ENCODE peak calls at places on chromosomes 4 and X, in nine cellular contexts. One of them, this sample, is unnamed.
A peak's percentile ranks its signal among the peaks of the same experiment; 100 is the strongest.

GRCh38 chr4:100823066-100823992 is 305.5 kb upstream of the EMCN start:
- DNase-seq in psoas muscle: no peak
- DNase-seq in keratinocyte: peak; percentile 66
- DNase-seq in naive thymus-derived CD4-positive, alpha-beta T cell: no peak
- DNase-seq in colonic mucosa: no peak
- DNase-seq in CD4-positive, alpha-beta memory T cell: no peak
- DNase-seq in IMR-90: no peak
- DNase-seq in HCT116: peak; percentile 26
- DNase-seq in Peyer's patch: no peak
- DNase-seq in this sample: no peak

GRCh38 chrX:109843963-109844751 is 111.1 kb upstream of the ACSL4 start:
- DNase-seq in psoas muscle: no peak
- DNase-seq in keratinocyte: no peak
- DNase-seq in naive thymus-derived CD4-positive, alpha-beta T cell: no peak
- DNase-seq in colonic mucosa: no peak
- DNase-seq in CD4-positive, alpha-beta memory T cell: no peak
- DNase-seq in IMR-90: peak; percentile 33
- DNase-seq in HCT116: no peak
- DNase-seq in Peyer's patch: no peak
- DNase-seq in this sample: peak; percentile 51

GRCh38 chr4:44927361-44928061 is 201.2 kb upstream of the GNPDA2 start:
- DNase-seq in psoas muscle: no peak
- DNase-seq in keratinocyte: no peak
- DNase-seq in naive thymus-derived CD4-positive, alpha-beta T cell: no peak
- DNase-seq in colonic mucosa: no peak
- DNase-seq in CD4-positive, alpha-beta memory T cell: no peak
- DNase-seq in IMR-90: peak; percentile 14
- DNase-seq in HCT116: peak; percentile 2
- DNase-seq in Peyer's patch: no peak
- DNase-seq in this sample: no peak

GRCh38 chrX:47143894-47144625 is 442 bp downstream of the NDUFB11 start:
- DNase-seq in psoas muscle: peak; percentile 76
- DNase-seq in keratinocyte: no peak
- DNase-seq in naive thymus-derived CD4-positive, alpha-beta T cell: no peak
- DNase-seq in colonic mucosa: peak; percentile 27
- DNase-seq in CD4-positive, alpha-beta memory T cell: no peak
- DNase-seq in IMR-90: peak; percentile 16
- DNase-seq in HCT116: no peak
- DNase-seq in Peyer's patch: peak; percentile 31
- DNase-seq in this sample: no peak

GRCh38 chr4:122716825-122717448 is 15.6 kb upstream of the BBS12 start:
- DNase-seq in psoas muscle: peak; percentile 67
- DNase-seq in keratinocyte: peak; percentile 36
- DNase-seq in naive thymus-derived CD4-positive, alpha-beta T cell: peak; percentile 20
- DNase-seq in colonic mucosa: peak; percentile 79
- DNase-seq in CD4-positive, alpha-beta memory T cell: peak; percentile 65
- DNase-seq in IMR-90: peak; percentile 63
- DNase-seq in HCT116: peak; percentile 67
- DNase-seq in Peyer's patch: peak; percentile 71
- DNase-seq in this sample: peak; percentile 45

GRCh38 chrX:10582215-10582733 is 38.1 kb downstream of the MID1 start:
- DNase-seq in psoas muscle: no peak
- DNase-seq in keratinocyte: no peak
- DNase-seq in naive thymus-derived CD4-positive, alpha-beta T cell: no peak
- DNase-seq in colonic mucosa: no peak
- DNase-seq in CD4-positive, alpha-beta memory T cell: no peak
- DNase-seq in IMR-90: peak; percentile 61
- DNase-seq in HCT116: peak; percentile 29
- DNase-seq in Peyer's patch: no peak
- DNase-seq in this sample: no peak

GRCh38 chr4:184039963-184040383 is 134.9 kb downstream of the STOX2 start:
- DNase-seq in psoas muscle: no peak
- DNase-seq in keratinocyte: no peak
- DNase-seq in naive thymus-derived CD4-positive, alpha-beta T cell: no peak
- DNase-seq in colonic mucosa: no peak
- DNase-seq in CD4-positive, alpha-beta memory T cell: no peak
- DNase-seq in IMR-90: no peak
- DNase-seq in HCT116: no peak
- DNase-seq in Peyer's patch: no peak
- DNase-seq in this sample: no peak

GRCh38 chrX:150664290-150664689 is 28.9 kb upstream of the MTMR1 start:
- DNase-seq in psoas muscle: no peak
- DNase-seq in keratinocyte: no peak
- DNase-seq in naive thymus-derived CD4-positive, alpha-beta T cell: no peak
- DNase-seq in colonic mucosa: no peak
- DNase-seq in CD4-positive, alpha-beta memory T cell: no peak
- DNase-seq in IMR-90: no peak
- DNase-seq in HCT116: no peak
- DNase-seq in Peyer's patch: no peak
- DNase-seq in this sample: peak; percentile 11

GRCh38 chrX:12162420-12162819 is 24.1 kb downstream of the FRMPD4 start:
- DNase-seq in psoas muscle: no peak
- DNase-seq in keratinocyte: no peak
- DNase-seq in naive thymus-derived CD4-positive, alpha-beta T cell: no peak
- DNase-seq in colonic mucosa: no peak
- DNase-seq in CD4-positive, alpha-beta memory T cell: no peak
- DNase-seq in IMR-90: peak; percentile 61
- DNase-seq in HCT116: no peak
- DNase-seq in Peyer's patch: no peak
- DNase-seq in this sample: no peak

GRCh38 chrX:41730101-41730500 is 6.1 kb downstream of the GPR82 start:
- DNase-seq in psoas muscle: no peak
- DNase-seq in keratinocyte: no peak
- DNase-seq in naive thymus-derived CD4-positive, alpha-beta T cell: no peak
- DNase-seq in colonic mucosa: no peak
- DNase-seq in CD4-positive, alpha-beta memory T cell: no peak
- DNase-seq in IMR-90: peak; percentile 12
- DNase-seq in HCT116: no peak
- DNase-seq in Peyer's patch: no peak
- DNase-seq in this sample: no peak

GRCh38 chrX:15877380-15877779 is 22.8 kb upstream of the AP1S2 start:
- DNase-seq in psoas muscle: peak; percentile 64
- DNase-seq in keratinocyte: no peak
- DNase-seq in naive thymus-derived CD4-positive, alpha-beta T cell: no peak
- DNase-seq in colonic mucosa: no peak
- DNase-seq in CD4-positive, alpha-beta memory T cell: no peak
- DNase-seq in IMR-90: peak; percentile 68
- DNase-seq in HCT116: no peak
- DNase-seq in Peyer's patch: no peak
- DNase-seq in this sample: peak; percentile 51

GRCh38 chr4:14693728-14694127 is 308.6 kb upstream of the CPEB2 start:
- DNase-seq in psoas muscle: no peak
- DNase-seq in keratinocyte: no peak
- DNase-seq in naive thymus-derived CD4-positive, alpha-beta T cell: no peak
- DNase-seq in colonic mucosa: no peak
- DNase-seq in CD4-positive, alpha-beta memory T cell: no peak
- DNase-seq in IMR-90: no peak
- DNase-seq in HCT116: no peak
- DNase-seq in Peyer's patch: no peak
- DNase-seq in this sample: no peak

GRCh38 chrX:29941292-29941691 is 274.1 kb upstream of the MAGEB2 start:
- DNase-seq in psoas muscle: no peak
- DNase-seq in keratinocyte: no peak
- DNase-seq in naive thymus-derived CD4-positive, alpha-beta T cell: no peak
- DNase-seq in colonic mucosa: no peak
- DNase-seq in CD4-positive, alpha-beta memory T cell: no peak
- DNase-seq in IMR-90: peak; percentile 17
- DNase-seq in HCT116: no peak
- DNase-seq in Peyer's patch: no peak
- DNase-seq in this sample: no peak

GRCh38 chr4:47827339-47828047 is 10.4 kb downstream of the CORIN start:
- DNase-seq in psoas muscle: no peak
- DNase-seq in keratinocyte: no peak
- DNase-seq in naive thymus-derived CD4-positive, alpha-beta T cell: no peak
- DNase-seq in colonic mucosa: no peak
- DNase-seq in CD4-positive, alpha-beta memory T cell: no peak
- DNase-seq in IMR-90: no peak
- DNase-seq in HCT116: no peak
- DNase-seq in Peyer's patch: no peak
- DNase-seq in this sample: no peak

GRCh38 chr4:159484861-159485260 is 382.0 kb downstream of the RAPGEF2 start:
- DNase-seq in psoas muscle: no peak
- DNase-seq in keratinocyte: no peak
- DNase-seq in naive thymus-derived CD4-positive, alpha-beta T cell: no peak
- DNase-seq in colonic mucosa: no peak
- DNase-seq in CD4-positive, alpha-beta memory T cell: no peak
- DNase-seq in IMR-90: no peak
- DNase-seq in HCT116: no peak
- DNase-seq in Peyer's patch: no peak
- DNase-seq in this sample: no peak

GRCh38 chrX:22313757-22314156 is 41.0 kb downstream of the CBLL2 start:
- DNase-seq in psoas muscle: no peak
- DNase-seq in keratinocyte: no peak
- DNase-seq in naive thymus-derived CD4-positive, alpha-beta T cell: no peak
- DNase-seq in colonic mucosa: no peak
- DNase-seq in CD4-positive, alpha-beta memory T cell: no peak
- DNase-seq in IMR-90: no peak
- DNase-seq in HCT116: no peak
- DNase-seq in Peyer's patch: no peak
- DNase-seq in this sample: no peak

GRCh38 chr4:76212851-76213414 is 691 bp downstream of the SCARB2 start:
- DNase-seq in psoas muscle: no peak
- DNase-seq in keratinocyte: no peak
- DNase-seq in naive thymus-derived CD4-positive, alpha-beta T cell: no peak
- DNase-seq in colonic mucosa: peak; percentile 55
- DNase-seq in CD4-positive, alpha-beta memory T cell: peak; percentile 66
- DNase-seq in IMR-90: peak; percentile 61
- DNase-seq in HCT116: no peak
- DNase-seq in Peyer's patch: peak; percentile 43
- DNase-seq in this sample: no peak

GRCh38 chr4:10320130-10320529 is 137.1 kb downstream of the ZNF518B start:
- DNase-seq in psoas muscle: no peak
- DNase-seq in keratinocyte: no peak
- DNase-seq in naive thymus-derived CD4-positive, alpha-beta T cell: no peak
- DNase-seq in colonic mucosa: no peak
- DNase-seq in CD4-positive, alpha-beta memory T cell: no peak
- DNase-seq in IMR-90: no peak
- DNase-seq in HCT116: no peak
- DNase-seq in Peyer's patch: no peak
- DNase-seq in this sample: no peak

DNA sequence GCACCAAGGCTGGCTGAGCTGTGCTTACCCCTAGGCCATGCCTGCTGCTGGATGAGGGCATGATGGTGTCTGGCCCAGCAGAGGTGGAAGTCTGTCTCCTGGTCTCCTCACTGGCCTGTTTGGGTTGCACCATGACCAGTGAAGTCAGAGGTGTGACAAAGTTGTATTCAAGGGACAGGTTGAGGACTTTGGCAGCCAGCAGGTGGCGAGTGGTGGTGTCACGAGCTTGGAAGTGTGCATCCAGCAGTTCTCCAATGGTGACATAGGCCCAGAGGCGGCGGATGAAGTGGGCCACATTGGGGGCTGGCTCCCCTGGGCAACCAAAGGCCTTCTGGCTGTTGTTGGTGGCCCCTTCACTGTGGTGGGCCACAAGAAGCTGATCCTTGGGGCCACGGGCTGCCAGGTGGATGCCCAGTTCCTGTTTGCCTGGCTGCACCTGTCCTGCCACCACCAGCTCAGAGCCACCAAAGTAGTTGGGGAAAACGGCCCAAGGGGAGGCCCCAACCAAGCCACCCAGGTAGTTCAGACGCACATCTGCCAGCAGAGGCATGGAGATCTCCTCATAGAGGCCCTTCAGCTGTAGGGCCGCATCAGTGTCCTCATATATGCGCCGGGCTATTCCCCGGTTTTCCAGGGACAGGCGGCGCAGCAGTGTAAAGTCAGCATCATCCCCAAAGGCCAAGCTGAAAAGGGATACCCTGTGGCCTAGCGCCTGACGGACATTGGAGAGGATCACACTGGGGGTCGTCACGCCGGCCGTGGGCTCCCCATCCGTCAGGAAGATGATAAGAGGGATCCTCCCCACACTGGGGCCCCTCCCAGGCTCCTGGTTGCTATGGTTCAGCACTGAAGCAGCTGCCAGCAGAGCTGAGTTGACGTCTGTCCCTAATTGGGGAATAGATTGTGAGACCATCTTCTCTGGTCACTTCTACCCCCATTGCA is 39.7 kb downstream of the ITIH6 start:
- DNase-seq in psoas muscle: no peak
- DNase-seq in keratinocyte: no peak
- DNase-seq in naive thymus-derived CD4-positive, alpha-beta T cell: no peak
- DNase-seq in colonic mucosa: no peak
- DNase-seq in CD4-positive, alpha-beta memory T cell: no peak
- DNase-seq in IMR-90: no peak
- DNase-seq in HCT116: no peak
- DNase-seq in Peyer's patch: no peak
- DNase-seq in this sample: peak; percentile 52
- H3K9me3 ChIP-seq in psoas muscle: peaks cover 6% of the 10 kb centered on the region
- H3K9me3 ChIP-seq in keratinocyte: no peaks in the 10 kb centered on the region
- H3K9me3 ChIP-seq in naive thymus-derived CD4-positive, alpha-beta T cell: no peaks in the 10 kb centered on the region
- H3K9me3 ChIP-seq in colonic mucosa: no peaks in the 10 kb centered on the region
- H3K9me3 ChIP-seq in CD4-positive, alpha-beta memory T cell: no peaks in the 10 kb centered on the region
- H3K9me3 ChIP-seq in IMR-90: no peaks in the 10 kb centered on the region
- H3K9me3 ChIP-seq in HCT116: no peaks in the 10 kb centered on the region
- H3K9me3 ChIP-seq in Peyer's patch: no peaks in the 10 kb centered on the region
- H3K9me3 ChIP-seq in this sample: no peaks in the 10 kb centered on the region

GRCh38 chrX:114970806-114971205 is 46.6 kb downstream of the IL13RA2 start:
- DNase-seq in psoas muscle: no peak
- DNase-seq in keratinocyte: no peak
- DNase-seq in naive thymus-derived CD4-positive, alpha-beta T cell: no peak
- DNase-seq in colonic mucosa: no peak
- DNase-seq in CD4-positive, alpha-beta memory T cell: no peak
- DNase-seq in IMR-90: no peak
- DNase-seq in HCT116: no peak
- DNase-seq in Peyer's patch: no peak
- DNase-seq in this sample: no peak

GRCh38 chrX:114976321-114976720 is 41.1 kb downstream of the IL13RA2 start:
- DNase-seq in psoas muscle: no peak
- DNase-seq in keratinocyte: peak; percentile 45
- DNase-seq in naive thymus-derived CD4-positive, alpha-beta T cell: no peak
- DNase-seq in colonic mucosa: no peak
- DNase-seq in CD4-positive, alpha-beta memory T cell: no peak
- DNase-seq in IMR-90: peak; percentile 19
- DNase-seq in HCT116: no peak
- DNase-seq in Peyer's patch: no peak
- DNase-seq in this sample: no peak
- H3K27me3 ChIP-seq in psoas muscle: no peaks in the 10 kb centered on the region
- H3K27me3 ChIP-seq in keratinocyte: no peaks in the 10 kb centered on the region
- H3K27me3 ChIP-seq in naive thymus-derived CD4-positive, alpha-beta T cell: no peaks in the 10 kb centered on the region
- H3K27me3 ChIP-seq in colonic mucosa: no peaks in the 10 kb centered on the region
- H3K27me3 ChIP-seq in CD4-positive, alpha-beta memory T cell: no peaks in the 10 kb centered on the region
- H3K27me3 ChIP-seq in IMR-90: no peaks in the 10 kb centered on the region
- H3K27me3 ChIP-seq in HCT116: no peaks in the 10 kb centered on the region
- H3K27me3 ChIP-seq in Peyer's patch: no peaks in the 10 kb centered on the region
- H3K27me3 ChIP-seq in this sample: no peaks in the 10 kb centered on the region

GRCh38 chr4:147103403-147103946 is 157.8 kb upstream of the TTC29 start:
- DNase-seq in psoas muscle: peak; percentile 78
- DNase-seq in keratinocyte: no peak
- DNase-seq in naive thymus-derived CD4-positive, alpha-beta T cell: no peak
- DNase-seq in colonic mucosa: no peak
- DNase-seq in CD4-positive, alpha-beta memory T cell: no peak
- DNase-seq in IMR-90: peak; percentile 99
- DNase-seq in HCT116: no peak
- DNase-seq in Peyer's patch: no peak
- DNase-seq in this sample: peak; percentile 61
- H3K27ac ChIP-seq in psoas muscle: peak overlapping the region; percentile 73
- H3K27ac ChIP-seq in keratinocyte: no peak overlapping the region
- H3K27ac ChIP-seq in naive thymus-derived CD4-positive, alpha-beta T cell: no peak overlapping the region
- H3K27ac ChIP-seq in colonic mucosa: no peak overlapping the region
- H3K27ac ChIP-seq in CD4-positive, alpha-beta memory T cell: no peak overlapping the region
- H3K27ac ChIP-seq in IMR-90: peak overlapping the region; percentile 58
- H3K27ac ChIP-seq in HCT116: no peak overlapping the region
- H3K27ac ChIP-seq in Peyer's patch: no peak overlapping the region
- H3K27ac ChIP-seq in this sample: peak overlapping the region; percentile 53

GRCh38 chr4:85210353-85210752 is 243.9 kb upstream of the WDFY3 start:
- DNase-seq in psoas muscle: no peak
- DNase-seq in keratinocyte: peak; percentile 48
- DNase-seq in naive thymus-derived CD4-positive, alpha-beta T cell: no peak
- DNase-seq in colonic mucosa: no peak
- DNase-seq in CD4-positive, alpha-beta memory T cell: no peak
- DNase-seq in IMR-90: no peak
- DNase-seq in HCT116: peak; percentile 57
- DNase-seq in Peyer's patch: no peak
- DNase-seq in this sample: no peak

GRCh38 chr4:85209161-85209560 is 242.7 kb upstream of the WDFY3 start:
- DNase-seq in psoas muscle: no peak
- DNase-seq in keratinocyte: no peak
- DNase-seq in naive thymus-derived CD4-positive, alpha-beta T cell: no peak
- DNase-seq in colonic mucosa: no peak
- DNase-seq in CD4-positive, alpha-beta memory T cell: no peak
- DNase-seq in IMR-90: no peak
- DNase-seq in HCT116: peak; percentile 26
- DNase-seq in Peyer's patch: no peak
- DNase-seq in this sample: no peak
- H3K9me3 ChIP-seq in psoas muscle: peaks cover 4% of the 10 kb centered on the region
- H3K9me3 ChIP-seq in keratinocyte: no peaks in the 10 kb centered on the region
- H3K9me3 ChIP-seq in naive thymus-derived CD4-positive, alpha-beta T cell: no peaks in the 10 kb centered on the region
- H3K9me3 ChIP-seq in colonic mucosa: no peaks in the 10 kb centered on the region
- H3K9me3 ChIP-seq in CD4-positive, alpha-beta memory T cell: no peaks in the 10 kb centered on the region
- H3K9me3 ChIP-seq in IMR-90: no peaks in the 10 kb centered on the region
- H3K9me3 ChIP-seq in HCT116: no peaks in the 10 kb centered on the region
- H3K9me3 ChIP-seq in Peyer's patch: no peaks in the 10 kb centered on the region
- H3K9me3 ChIP-seq in this sample: no peaks in the 10 kb centered on the region

This sample was measured in gastrocnemius medialis.